ENCODE peak calls at places on chromosome 6, in seven cellular contexts. One of them, this sample, is unnamed.

GRCh38 chr6:44000164-44000842 is 126.9 kb downstream of the MRPL14 start:
- DNase-seq in activated T-helper 1 cell treated with Interleukin-2 at 50 U/mL for 16 hours: no peak
- DNase-seq in stimulated activated CD4-positive, alpha-beta T cell treated with anti-CD3 and anti-CD28 coated beads, Interleukin-15, amount 100 ng/mL, for 24 hours: peak; percentile 50
- DNase-seq in pancreas: no peak
- DNase-seq in HT-29: peak; percentile 56
- DNase-seq in activated B cell treated with CpG ODN at 0.5 μM for 24 hours: no peak
- DNase-seq in central memory CD4-positive, alpha-beta T cell: no peak
- DNase-seq in this sample: peak; percentile 76

GRCh38 chr6:12280458-12280857 is 9.7 kb upstream of the EDN1 start:
- DNase-seq in activated T-helper 1 cell treated with Interleukin-2 at 50 U/mL for 16 hours: no peak
- DNase-seq in stimulated activated CD4-positive, alpha-beta T cell treated with anti-CD3 and anti-CD28 coated beads, Interleukin-15, amount 100 ng/mL, for 24 hours: no peak
- DNase-seq in pancreas: no peak
- DNase-seq in HT-29: no peak
- DNase-seq in activated B cell treated with CpG ODN at 0.5 μM for 24 hours: no peak
- DNase-seq in central memory CD4-positive, alpha-beta T cell: no peak
- DNase-seq in this sample: no peak

GRCh38 chr6:167405778-167406532 is 81.1 kb downstream of the TTLL2 start:
- DNase-seq in activated T-helper 1 cell treated with Interleukin-2 at 50 U/mL for 16 hours: no peak
- DNase-seq in stimulated activated CD4-positive, alpha-beta T cell treated with anti-CD3 and anti-CD28 coated beads, Interleukin-15, amount 100 ng/mL, for 24 hours: no peak
- DNase-seq in pancreas: no peak
- DNase-seq in HT-29: no peak
- DNase-seq in activated B cell treated with CpG ODN at 0.5 μM for 24 hours: no peak
- DNase-seq in central memory CD4-positive, alpha-beta T cell: no peak
- DNase-seq in this sample: no peak

GRCh38 chr6:155274533-155274932 is 10.7 kb downstream of the CLDN20 start:
- DNase-seq in activated T-helper 1 cell treated with Interleukin-2 at 50 U/mL for 16 hours: no peak
- DNase-seq in stimulated activated CD4-positive, alpha-beta T cell treated with anti-CD3 and anti-CD28 coated beads, Interleukin-15, amount 100 ng/mL, for 24 hours: no peak
- DNase-seq in pancreas: no peak
- DNase-seq in HT-29: no peak
- DNase-seq in activated B cell treated with CpG ODN at 0.5 μM for 24 hours: no peak
- DNase-seq in central memory CD4-positive, alpha-beta T cell: no peak
- DNase-seq in this sample: no peak

GRCh38 chr6:35931120-35931561 is 10.2 kb upstream of the SRPK1 start:
- DNase-seq in activated T-helper 1 cell treated with Interleukin-2 at 50 U/mL for 16 hours: no peak
- DNase-seq in stimulated activated CD4-positive, alpha-beta T cell treated with anti-CD3 and anti-CD28 coated beads, Interleukin-15, amount 100 ng/mL, for 24 hours: no peak
- DNase-seq in pancreas: no peak
- DNase-seq in HT-29: no peak
- DNase-seq in activated B cell treated with CpG ODN at 0.5 μM for 24 hours: no peak
- DNase-seq in central memory CD4-positive, alpha-beta T cell: no peak
- DNase-seq in this sample: no peak

GRCh38 chr6:148657053-148657452 is 89.8 kb upstream of the UST start:
- DNase-seq in activated T-helper 1 cell treated with Interleukin-2 at 50 U/mL for 16 hours: no peak
- DNase-seq in stimulated activated CD4-positive, alpha-beta T cell treated with anti-CD3 and anti-CD28 coated beads, Interleukin-15, amount 100 ng/mL, for 24 hours: no peak
- DNase-seq in pancreas: no peak
- DNase-seq in HT-29: no peak
- DNase-seq in activated B cell treated with CpG ODN at 0.5 μM for 24 hours: no peak
- DNase-seq in central memory CD4-positive, alpha-beta T cell: no peak
- DNase-seq in this sample: no peak

GRCh38 chr6:78845567-78845966 is 21.8 kb upstream of the IRAK1BP1 start:
- DNase-seq in activated T-helper 1 cell treated with Interleukin-2 at 50 U/mL for 16 hours: no peak
- DNase-seq in stimulated activated CD4-positive, alpha-beta T cell treated with anti-CD3 and anti-CD28 coated beads, Interleukin-15, amount 100 ng/mL, for 24 hours: no peak
- DNase-seq in pancreas: no peak
- DNase-seq in HT-29: no peak
- DNase-seq in activated B cell treated with CpG ODN at 0.5 μM for 24 hours: no peak
- DNase-seq in central memory CD4-positive, alpha-beta T cell: no peak
- DNase-seq in this sample: no peak

GRCh38 chr6:160082627-160083026 is 39.0 kb upstream of the SLC22A1 start:
- DNase-seq in activated T-helper 1 cell treated with Interleukin-2 at 50 U/mL for 16 hours: no peak
- DNase-seq in stimulated activated CD4-positive, alpha-beta T cell treated with anti-CD3 and anti-CD28 coated beads, Interleukin-15, amount 100 ng/mL, for 24 hours: no peak
- DNase-seq in pancreas: no peak
- DNase-seq in HT-29: no peak
- DNase-seq in activated B cell treated with CpG ODN at 0.5 μM for 24 hours: no peak
- DNase-seq in central memory CD4-positive, alpha-beta T cell: no peak
- DNase-seq in this sample: no peak

GRCh38 chr6:73566954-73567591 is 46.2 kb upstream of the EEF1A1 start:
- DNase-seq in activated T-helper 1 cell treated with Interleukin-2 at 50 U/mL for 16 hours: no peak
- DNase-seq in stimulated activated CD4-positive, alpha-beta T cell treated with anti-CD3 and anti-CD28 coated beads, Interleukin-15, amount 100 ng/mL, for 24 hours: no peak
- DNase-seq in pancreas: peak; percentile 87
- DNase-seq in HT-29: peak; percentile 96
- DNase-seq in activated B cell treated with CpG ODN at 0.5 μM for 24 hours: no peak
- DNase-seq in central memory CD4-positive, alpha-beta T cell: no peak
- DNase-seq in this sample: no peak

GRCh38 chr6:13554929-13555333 is 19.5 kb upstream of the SIRT5 start:
- DNase-seq in activated T-helper 1 cell treated with Interleukin-2 at 50 U/mL for 16 hours: no peak
- DNase-seq in stimulated activated CD4-positive, alpha-beta T cell treated with anti-CD3 and anti-CD28 coated beads, Interleukin-15, amount 100 ng/mL, for 24 hours: no peak
- DNase-seq in pancreas: no peak
- DNase-seq in HT-29: peak; percentile 76
- DNase-seq in activated B cell treated with CpG ODN at 0.5 μM for 24 hours: no peak
- DNase-seq in central memory CD4-positive, alpha-beta T cell: no peak
- DNase-seq in this sample: no peak

GRCh38 chr6:168417158-168417557 is 23.8 kb upstream of the SMOC2 start:
- DNase-seq in activated T-helper 1 cell treated with Interleukin-2 at 50 U/mL for 16 hours: no peak
- DNase-seq in stimulated activated CD4-positive, alpha-beta T cell treated with anti-CD3 and anti-CD28 coated beads, Interleukin-15, amount 100 ng/mL, for 24 hours: no peak
- DNase-seq in pancreas: no peak
- DNase-seq in HT-29: no peak
- DNase-seq in activated B cell treated with CpG ODN at 0.5 μM for 24 hours: no peak
- DNase-seq in central memory CD4-positive, alpha-beta T cell: no peak
- DNase-seq in this sample: no peak

GRCh38 chr6:30543824-30544223 is 12.5 kb downstream of the GNL1 start:
- DNase-seq in activated T-helper 1 cell treated with Interleukin-2 at 50 U/mL for 16 hours: no peak
- DNase-seq in stimulated activated CD4-positive, alpha-beta T cell treated with anti-CD3 and anti-CD28 coated beads, Interleukin-15, amount 100 ng/mL, for 24 hours: no peak
- DNase-seq in pancreas: no peak
- DNase-seq in HT-29: no peak
- DNase-seq in activated B cell treated with CpG ODN at 0.5 μM for 24 hours: no peak
- DNase-seq in central memory CD4-positive, alpha-beta T cell: peak; percentile 58
- DNase-seq in this sample: peak; percentile 35

GRCh38 chr6:84082693-84083265 is 49.2 kb downstream of the MRAP2 start:
- DNase-seq in activated T-helper 1 cell treated with Interleukin-2 at 50 U/mL for 16 hours: no peak
- DNase-seq in stimulated activated CD4-positive, alpha-beta T cell treated with anti-CD3 and anti-CD28 coated beads, Interleukin-15, amount 100 ng/mL, for 24 hours: no peak
- DNase-seq in pancreas: no peak
- DNase-seq in HT-29: no peak
- DNase-seq in activated B cell treated with CpG ODN at 0.5 μM for 24 hours: no peak
- DNase-seq in central memory CD4-positive, alpha-beta T cell: no peak
- DNase-seq in this sample: no peak

This sample was measured in activated CD4-positive, alpha-beta memory T cell treated with anti-CD3 and anti-CD28 coated beads for 36 hours.